ENCODE peak calls at places on chromosomes 6 and 20, in seven cellular contexts. U, M, T, H, L, N and Q are unnamed samples.

GRCh38 chr20:8355453-8355852 is 223.4 kb downstream of the PLCB1 start:
- DNase-seq in U (no peak), M (no peak), T (no peak), H (no peak), L (no peak), N (no peak), Q (no peak)

GRCh38 chr6:44235269-44235668 is 11.6 kb upstream of the HSP90AB1 start:
- DNase-seq in U (no peak), M (no peak), T (no peak), H (no peak), L (no peak), N (no peak), Q (no peak)

GRCh38 chr6:25253371-25253770 is 25.8 kb upstream of the CARMIL1 start:
- DNase-seq in U (no peak), M (no peak), T (no peak), H (no peak), L (no peak), N (no peak), Q (no peak)

GRCh38 chr20:34634392-34634791 is 42.5 kb downstream of the PIGU start:
- DNase-seq in U (no peak), M (no peak), T (no peak), H (no peak), L (no peak), N (no peak), Q (no peak)

GRCh38 chr6:40923326-40923725 is 115.7 kb downstream of the UNC5CL start:
- DNase-seq in U (no peak), M (no peak), T (no peak), H (no peak), L (no peak), N (no peak), Q (no peak)

GRCh38 chr6:166605752-166606151 is 19.3 kb upstream of the RAMACL start:
- DNase-seq in U (no peak), M (no peak), T (no peak), H (no peak), L (no peak), N (no peak), Q (no peak)

GRCh38 chr20:21096321-21097043 is 9.7 kb downstream of the LINC00237 start:
- DNase-seq in U (no peak), M (peak; percentile 50), T (no peak), H (no peak), L (no peak), N (peak; percentile 17), Q (peak; percentile 4)

GRCh38 chr6:6588924-6589696 is 590 bp downstream of the LY86 start:
- DNase-seq in U (no peak), M (no peak), T (no peak), H (no peak), L (no peak), N (no peak), Q (no peak)

GRCh38 chr6:35727206-35727934 is 9.5 kb upstream of the ARMC12 start:
- DNase-seq in U (no peak), M (peak; percentile 78), T (peak; percentile 90), H (peak; percentile 92), L (peak; percentile 79), N (peak; percentile 95), Q (no peak)

GRCh38 chr6:25179051-25179778 is 100.0 kb upstream of the CARMIL1 start:
- DNase-seq in U (no peak), M (no peak), T (no peak), H (peak; percentile 55), L (no peak), N (peak; percentile 90), Q (no peak)

GRCh38 chr6:141107562-141108160 is 1025.1 kb upstream of the GJE1 start:
- DNase-seq in U (no peak), M (no peak), T (no peak), H (peak; percentile 66), L (no peak), N (peak; percentile 65), Q (peak; percentile 30)

GRCh38 chr6:5782783-5783567 is 223.8 kb downstream of the NRN1 start:
- DNase-seq in U (no peak), M (no peak), T (peak; percentile 96), H (peak; percentile 2), L (peak; percentile 95), N (no peak), Q (no peak)

GRCh38 chr20:37915800-37916570 is 13.1 kb downstream of the VSTM2L start:
- DNase-seq in U (no peak), M (peak; percentile 54), T (no peak), H (no peak), L (no peak), N (no peak), Q (no peak)

GRCh38 chr6:42960243-42961019 is at the start of gene GNMT:
- DNase-seq in U (no peak), M (peak; percentile 87), T (peak; percentile 88), H (peak; percentile 15), L (peak; percentile 84), N (no peak), Q (no peak)

GRCh38 chr6:108762394-108762793 is 85.8 kb upstream of the ARMC2 start:
- DNase-seq in U (no peak), M (no peak), T (no peak), H (no peak), L (no peak), N (no peak), Q (no peak)

GRCh38 chr6:168440520-168441433 is at the start of gene SMOC2:
- DNase-seq in U (no peak), M (peak; percentile 44), T (peak; percentile 66), H (no peak), L (peak; percentile 38), N (no peak), Q (no peak)

GRCh38 chr6:2129076-2129695 is 116.2 kb downstream of the GMDS start:
- DNase-seq in U (no peak), M (no peak), T (no peak), H (no peak), L (no peak), N (no peak), Q (no peak)

GRCh38 chr6:2125158-2125557 is 120.2 kb downstream of the GMDS start:
- DNase-seq in U (no peak), M (no peak), T (no peak), H (no peak), L (no peak), N (no peak), Q (no peak)

GRCh38 chr6:2124260-2124709 is 121.1 kb downstream of the GMDS start:
- DNase-seq in U (no peak), M (no peak), T (no peak), H (peak; percentile 11), L (no peak), N (peak; percentile 99), Q (no peak)

GRCh38 chr6:2126351-2126750 is 119.1 kb downstream of the GMDS start:
- DNase-seq in U (no peak), M (no peak), T (no peak), H (no peak), L (no peak), N (no peak), Q (no peak)

DNA sequence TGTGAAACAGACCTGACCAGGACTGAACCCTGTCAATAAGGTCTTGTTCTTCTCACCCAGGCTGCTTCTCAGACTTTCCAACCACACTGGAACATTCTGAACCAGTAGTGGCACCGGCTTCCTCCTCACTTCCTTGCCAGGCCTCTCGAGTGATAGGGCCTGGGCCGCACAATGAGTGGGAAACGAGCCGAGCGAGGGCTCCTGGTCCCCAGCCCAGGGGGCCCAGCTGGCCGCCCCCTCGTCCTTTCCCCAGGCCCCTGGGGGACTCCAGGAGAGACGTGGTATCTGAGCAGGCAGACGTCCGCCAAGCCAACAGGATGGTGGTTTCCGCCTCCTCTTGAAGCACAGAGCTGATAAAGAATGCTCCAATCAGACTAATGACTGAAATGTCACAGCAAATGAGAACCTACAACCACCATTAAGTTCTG is 117.9 kb downstream of the GMDS start:
- DNase-seq in U (no peak), M (no peak), T (no peak), H (no peak), L (no peak), N (peak; percentile 87), Q (no peak)
- TF ChIP-seq CTCF in U (no peak), M (no peak), T (no peak), H (no peak), L (no peak), N (no peak), Q (no peak)

GRCh38 chr20:57439432-57439831 is 48.2 kb downstream of the RBM38 start:
- DNase-seq in U (no peak), M (no peak), T (peak; percentile 61), H (no peak), L (peak; percentile 68), N (no peak), Q (no peak)
- TF ChIP-seq CTCF in U (no peak), M (no peak), T (no peak), H (no peak), L (no peak), N (no peak), Q (no peak)

GRCh38 chr20:61436674-61437279 is 184.7 kb downstream of the CDH4 start:
- DNase-seq in U (peak; percentile 95), M (peak; percentile 86), T (no peak), H (peak; percentile 29), L (no peak), N (peak; percentile 83), Q (no peak)

GRCh38 chr20:61439251-61439650 is 187.2 kb downstream of the CDH4 start:
- DNase-seq in U (no peak), M (no peak), T (no peak), H (no peak), L (no peak), N (no peak), Q (no peak)

GRCh38 chr20:61438285-61438684 is 186.2 kb downstream of the CDH4 start:
- DNase-seq in U (no peak), M (no peak), T (no peak), H (no peak), L (no peak), N (no peak), Q (no peak)

GRCh38 chr20:61436268-61436667 is 184.2 kb downstream of the CDH4 start:
- DNase-seq in U (peak; percentile 77), M (no peak), T (no peak), H (peak; percentile 34), L (no peak), N (peak; percentile 63), Q (no peak)

DNA sequence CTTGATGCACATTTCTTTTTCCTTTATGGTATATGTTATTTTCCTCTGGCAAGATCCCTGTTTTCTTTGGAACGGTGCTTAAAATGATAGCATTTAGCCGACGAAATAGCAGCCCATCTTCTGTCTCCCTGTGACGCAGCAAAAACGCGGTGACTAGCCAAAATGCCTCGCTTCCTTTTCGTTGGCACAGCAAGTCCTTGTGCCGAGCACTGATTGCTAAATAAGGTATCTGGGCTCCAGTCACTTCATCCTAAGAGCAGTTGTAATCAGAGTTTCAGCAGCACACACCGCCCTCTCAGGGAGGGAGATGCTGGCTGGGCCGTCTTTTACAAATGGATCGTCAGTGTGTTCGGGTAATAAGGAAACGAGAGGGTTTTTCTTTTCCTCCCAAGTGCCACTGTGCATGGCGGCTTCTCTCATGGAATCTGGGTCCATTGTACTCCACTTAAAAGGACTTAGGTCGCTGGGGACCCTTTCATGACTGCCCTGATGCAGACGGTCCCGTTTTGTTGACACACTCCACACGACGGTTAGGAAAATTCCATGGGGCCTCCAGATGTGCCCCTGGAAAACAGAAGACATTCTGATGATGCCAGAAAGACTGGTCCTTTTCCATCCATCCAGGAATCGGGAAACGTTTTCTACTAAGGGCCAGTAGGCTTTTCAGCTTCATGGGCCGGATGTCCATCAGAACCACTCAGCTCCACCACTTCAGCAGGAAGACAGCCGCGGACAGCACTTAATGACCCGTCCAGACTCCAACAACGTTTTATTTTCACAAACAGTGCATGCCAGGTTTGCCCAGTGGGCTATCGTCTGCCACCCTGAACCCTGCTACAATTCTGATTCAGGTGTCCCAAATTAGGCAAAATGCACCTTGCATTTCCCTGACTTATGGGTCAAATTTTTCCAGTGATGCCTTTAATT is 185.5 kb downstream of the CDH4 start:
- DNase-seq in U (peak; percentile 70), M (no peak), T (no peak), H (peak; percentile 28), L (no peak), N (peak; percentile 95), Q (no peak)
- TF ChIP-seq CTCF in U (no peak), M (no peak), T (no peak), H (no peak), L (no peak), N (no peak), Q (no peak)

GRCh38 chr20:57291003-57291402 is 24.6 kb upstream of the BMP7 start:
- DNase-seq in U (no peak), M (peak; percentile 66), T (no peak), H (no peak), L (no peak), N (no peak), Q (no peak)
- TF ChIP-seq CTCF in U (no peak), M (peak; percentile 30), T (no peak), H (no peak), L (no peak), N (no peak), Q (no peak)